ENCODE peak calls at places on chromosomes 7 and 10, in nine cellular contexts. L, I, P, S, G, V, X, E and A are unnamed samples.

GRCh38 chr7:103521917-103522316 is 75.9 kb upstream of the SLC26A5 start:
- DNase-seq in L (no peak), I (no peak), P (no peak), S (no peak), G (no peak), V (no peak), X (no peak), E (no peak), A (no peak)

GRCh38 chr7:87628780-87629569 is 777 bp downstream of the RUNDC3B start:
- DNase-seq in L (peak; percentile 64), I (peak; percentile 62), P (peak; percentile 27), S (no peak), G (peak; percentile 73), V (peak; percentile 45), X (peak; percentile 86), E (peak; percentile 20), A (no peak)

GRCh38 chr10:119025776-119026175 is 3.7 kb upstream of the NANOS1 start:
- DNase-seq in L (no peak), I (no peak), P (peak; percentile 76), S (no peak), G (no peak), V (no peak), X (no peak), E (no peak), A (no peak)

GRCh38 chr7:11625669-11626068 is 206.3 kb downstream of the THSD7A start:
- DNase-seq in L (no peak), I (no peak), P (no peak), S (no peak), G (no peak), V (no peak), X (no peak), E (no peak), A (no peak)

GRCh38 chr10:119723624-119724023 is 2.2 kb upstream of the INPP5F start:
- DNase-seq in L (no peak), I (no peak), P (no peak), S (no peak), G (no peak), V (no peak), X (no peak), E (peak; percentile 48), A (no peak)

GRCh38 chr10:42691361-42692120 is 53.2 kb upstream of the ZNF33B start:
- DNase-seq in L (no peak), I (no peak), P (no peak), S (no peak), G (no peak), V (no peak), X (peak; percentile 33), E (no peak), A (no peak)

GRCh38 chr10:60521974-60522405 is 132.3 kb upstream of the ANK3 start:
- DNase-seq in L (no peak), I (no peak), P (no peak), S (no peak), G (no peak), V (no peak), X (no peak), E (no peak), A (no peak)

GRCh38 chr7:75611557-75612178 is 119.5 kb downstream of the SPDYE5 start:
- DNase-seq in L (peak; percentile 84), I (peak; percentile 73), P (peak; percentile 86), S (no peak), G (peak; percentile 16), V (peak; percentile 58), X (peak; percentile 84), E (peak; percentile 86), A (peak; percentile 40)

GRCh38 chr7:42702647-42703046 is 209.2 kb downstream of the C7orf25 start:
- DNase-seq in L (no peak), I (no peak), P (no peak), S (no peak), G (no peak), V (no peak), X (no peak), E (no peak), A (no peak)

GRCh38 chr7:135706858-135707569 is 21.0 kb downstream of the SLC13A4 start:
- DNase-seq in L (no peak), I (no peak), P (no peak), S (no peak), G (no peak), V (no peak), X (no peak), E (peak; percentile 11), A (no peak)

GRCh38 chr10:103067951-103068350 is 125.1 kb downstream of the NT5C2 start:
- DNase-seq in L (no peak), I (no peak), P (no peak), S (no peak), G (no peak), V (no peak), X (no peak), E (no peak), A (no peak)

GRCh38 chr10:38054361-38054797 is 39.8 kb upstream of the ZNF37A start:
- DNase-seq in L (no peak), I (no peak), P (no peak), S (no peak), G (no peak), V (no peak), X (no peak), E (no peak), A (no peak)

GRCh38 chr7:7861211-7861633 is 107.4 kb upstream of the GLCCI1 start:
- DNase-seq in L (no peak), I (no peak), P (no peak), S (no peak), G (no peak), V (no peak), X (no peak), E (peak; percentile 49), A (no peak)

GRCh38 chr10:103451091-103451801 is 924 bp downstream of the CALHM2 start:
- DNase-seq in L (peak; percentile 82), I (no peak), P (peak; percentile 35), S (peak; percentile 40), G (peak; percentile 52), V (peak; percentile 76), X (peak; percentile 86), E (no peak), A (peak; percentile 57)

GRCh38 chr7:7103343-7104313 is 78.7 kb upstream of the C1GALT1 start:
- DNase-seq in L (no peak), I (no peak), P (no peak), S (peak; percentile 43), G (no peak), V (no peak), X (peak; percentile 45), E (peak; percentile 61), A (no peak)

GRCh38 chr7:1743481-1744230 is 73.6 kb downstream of the ELFN1 start:
- DNase-seq in L (no peak), I (no peak), P (no peak), S (no peak), G (no peak), V (no peak), X (peak; percentile 71), E (no peak), A (no peak)

GRCh38 chr10:15813415-15813814 is 46.9 kb downstream of the MINDY3 start:
- DNase-seq in L (no peak), I (no peak), P (no peak), S (no peak), G (no peak), V (no peak), X (no peak), E (no peak), A (no peak)

GRCh38 chr7:936131-937054 is 18.1 kb downstream of the ADAP1 start:
- DNase-seq in L (peak; percentile 63), I (peak; percentile 61), P (no peak), S (no peak), G (peak; percentile 10), V (no peak), X (peak; percentile 71), E (no peak), A (no peak)

GRCh38 chr7:78516450-78516849 is 717.9 kb downstream of the PHTF2 start:
- DNase-seq in L (no peak), I (no peak), P (no peak), S (no peak), G (no peak), V (no peak), X (no peak), E (no peak), A (no peak)

GRCh38 chr7:43565786-43566185 is 17.1 kb upstream of the STK17A start:
- DNase-seq in L (no peak), I (no peak), P (no peak), S (no peak), G (no peak), V (no peak), X (no peak), E (no peak), A (no peak)

GRCh38 chr10:72328045-72328828 is 26.5 kb downstream of the DNAJB12 start:
- DNase-seq in L (peak; percentile 89), I (peak; percentile 80), P (peak; percentile 85), S (peak; percentile 78), G (peak; percentile 72), V (peak; percentile 79), X (peak; percentile 83), E (peak; percentile 71), A (peak; percentile 52)

GRCh38 chr10:89738551-89739209 is 37.3 kb downstream of the KIF20B start:
- DNase-seq in L (no peak), I (no peak), P (no peak), S (no peak), G (no peak), V (no peak), X (no peak), E (no peak), A (no peak)
- H3K36me3 ChIP-seq in L (no peaks in the 10 kb centered on the region), I (no peaks in the 10 kb centered on the region), P (no peaks in the 10 kb centered on the region), S (peaks cover 69% of the 10 kb centered on the region), G (peaks cover 5% of the 10 kb centered on the region), V (no peaks in the 10 kb centered on the region), X (no peaks in the 10 kb centered on the region), E (peaks cover 28% of the 10 kb centered on the region), A (no peaks in the 10 kb centered on the region)

DNA sequence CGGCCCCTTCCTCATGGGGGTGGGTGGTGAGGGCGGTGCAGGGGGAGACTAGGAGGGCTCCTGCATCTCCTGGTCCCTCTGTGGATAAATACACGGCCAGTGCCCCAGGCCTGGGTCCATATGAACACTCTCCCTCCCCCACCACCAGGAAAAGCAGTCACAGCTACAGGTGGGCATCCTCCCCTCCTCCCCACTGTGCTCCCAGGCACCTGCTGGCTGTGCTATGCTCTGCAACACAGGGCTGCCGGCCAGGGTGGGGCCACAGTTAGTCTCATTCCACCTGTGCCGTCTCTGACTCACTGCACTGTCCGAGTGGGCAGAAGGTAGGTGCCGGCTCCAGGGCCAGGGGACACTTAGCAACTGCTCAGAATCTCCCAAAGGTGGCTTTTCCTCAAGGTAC is 87.3 kb upstream of the INSIG1 start:
- DNase-seq in L (no peak), I (no peak), P (no peak), S (no peak), G (no peak), V (no peak), X (no peak), E (no peak), A (no peak)
- TF ChIP-seq CTCF in L (no peak), I (no peak), P (no peak), S (no peak), G (no peak), V (no peak), X (no peak), E (no peak), A (no peak)

GRCh38 chr7:126227055-126227454 is 1025.7 kb downstream of the GRM8 start:
- DNase-seq in L (no peak), I (no peak), P (no peak), S (no peak), G (no peak), V (no peak), X (no peak), E (no peak), A (no peak)
- TF ChIP-seq EP300 in L (no peak), I (no peak), P (no peak), S (no peak), G (no peak), V (no peak), X (no peak), E (no peak), A (no peak)

DNA sequence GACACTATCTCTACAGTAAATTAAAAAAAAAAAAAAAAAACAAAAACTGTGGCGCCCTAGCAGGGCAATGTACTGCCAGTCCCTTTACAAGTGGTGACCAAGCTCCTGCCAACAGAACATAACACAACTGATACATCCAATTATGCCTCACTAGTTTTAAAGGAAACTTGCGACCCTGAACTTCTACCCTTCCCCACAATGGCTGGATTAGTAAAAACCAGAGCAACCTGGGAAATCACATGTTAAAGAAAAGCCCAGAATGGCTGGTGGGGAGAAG is 16.5 kb downstream of the ATE1 start:
- DNase-seq in L (no peak), I (no peak), P (no peak), S (no peak), G (no peak), V (no peak), X (no peak), E (no peak), A (no peak)
- H3K36me3 ChIP-seq in L (peaks cover 7% of the 10 kb centered on the region), I (peaks cover 51% of the 10 kb centered on the region), P (peaks cover 85% of the 10 kb centered on the region), S (peaks cover 24% of the 10 kb centered on the region), G (peaks cover 16% of the 10 kb centered on the region), V (no peaks in the 10 kb centered on the region), X (peaks cover 32% of the 10 kb centered on the region), E (peaks cover 27% of the 10 kb centered on the region), A (no peaks in the 10 kb centered on the region)